ENCODE peak calls at places on chromosomes 16 and 17, in nine cellular contexts. W is OCI-LY7, L is cardiac muscle cell, F is neural progenitor cell, D is upper lobe of right lung, R is SJSA1, K is thyroid gland, N is body of pancreas, B is aorta. A is an unnamed sample.

GRCh38 chr17:19705201-19705600 is 11.2 kb downstream of the SLC47A2 start:
- DNase-seq in R (no peak), F (no peak), D (no peak), K (no peak), W (no peak), L (no peak), N (no peak), B (no peak), A (no peak)

GRCh38 chr17:3697157-3697515 is 1.2 kb upstream of the P2RX5 start:
- DNase-seq in L (no peak), D (no peak), W (no peak), F (no peak), K (no peak), B (no peak), R (no peak), N (no peak), A (no peak)

GRCh38 chr17:32281011-32281451 is 15.4 kb downstream of the RHBDL3 start:
- DNase-seq in L (no peak), F (peak), R (no peak), D (no peak), K (no peak), B (no peak), W (no peak), N (peak), A (no peak)

GRCh38 chr17:81942167-81942553 is 4.9 kb downstream of the MYADML2 start:
- DNase-seq in F (no peak), B (no peak), R (no peak), L (no peak), K (no peak), D (no peak), W (no peak), N (no peak), A (no peak)

GRCh38 chr17:78557598-78558039 is 19.6 kb downstream of the DNAH17 start:
- DNase-seq in N (no peak), L (no peak), B (no peak), D (no peak), W (no peak), F (no peak), K (no peak), R (no peak), A (peak)

GRCh38 chr16:30948087-30948955 is 547 bp upstream of the ORAI3 start:
- DNase-seq in W (no peak), B (peak), F (peak), D (peak), L (peak), R (peak), K (peak), N (peak), A (no peak)

GRCh38 chr17:44432254-44433157 is 43.1 kb upstream of the ITGA2B start:
- DNase-seq in W (no peak), B (no peak), K (no peak), F (no peak), R (no peak), D (no peak), N (no peak), L (no peak), A (no peak)

GRCh38 chr17:77527394-77527793 is 386.6 kb downstream of the SEC14L1 start:
- DNase-seq in B (peak), K (no peak), D (peak), F (no peak), N (no peak), L (no peak), W (no peak), R (no peak), A (no peak)

GRCh38 chr16:14449334-14449733 is 180.7 kb downstream of the PARN start:
- DNase-seq in B (no peak), D (no peak), N (no peak), L (no peak), R (no peak), K (no peak), F (no peak), W (no peak), A (no peak)

GRCh38 chr17:1447061-1447460 is 9.0 kb downstream of the CRK start:
- DNase-seq in B (no peak), D (no peak), R (no peak), W (no peak), K (no peak), F (no peak), N (no peak), L (no peak), A (no peak)

GRCh38 chr17:4540224-4541040 is 14.8 kb downstream of the MYBBP1A start:
- DNase-seq in F (no peak), W (no peak), B (peak), K (no peak), L (no peak), N (peak), D (no peak), R (no peak), A (no peak)

GRCh38 chr17:78472035-78472905 is 93.8 kb downstream of the PGS1 start:
- DNase-seq in W (peak), B (no peak), N (no peak), R (no peak), K (no peak), D (no peak), L (no peak), F (no peak), A (no peak)

GRCh38 chr16:52563767-52564611 is 17.0 kb upstream of the TOX3 start:
- DNase-seq in L (no peak), W (no peak), R (no peak), F (no peak), B (no peak), N (no peak), D (no peak), K (no peak), A (no peak)

GRCh38 chr16:117381-118365 is 20.8 kb downstream of the NPRL3 start:
- DNase-seq in D (peak), B (peak), R (peak), K (peak), F (peak), L (peak), W (peak), N (peak), A (no peak)

GRCh38 chr17:40935624-40936023 is 1.8 kb downstream of the KRT23 start:
- DNase-seq in N (no peak), R (no peak), L (no peak), B (no peak), D (no peak), W (no peak), K (no peak), F (no peak), A (no peak)

GRCh38 chr17:40937384-40937819 is at the start of gene KRT23:
- DNase-seq in N (no peak), D (no peak), W (no peak), F (peak), B (no peak), L (no peak), R (no peak), K (no peak), A (no peak)

GRCh38 chr17:40936976-40937375 is 470 bp downstream of the KRT23 start:
- DNase-seq in K (no peak), D (no peak), R (no peak), N (no peak), B (no peak), L (no peak), F (peak), W (no peak), A (no peak)

GRCh38 chr17:40938981-40939380 is 1.5 kb upstream of the KRT23 start:
- DNase-seq in L (no peak), F (no peak), K (no peak), R (no peak), B (no peak), W (no peak), D (no peak), N (no peak), A (no peak)

GRCh38 chr17:40936437-40936971 is 942 bp downstream of the KRT23 start:
- DNase-seq in N (no peak), F (no peak), K (no peak), B (no peak), W (no peak), L (no peak), R (no peak), D (no peak), A (peak)
- H3K27ac ChIP-seq in N (peak), F (no peak), K (no peak), B (no peak), W (no peak), L (no peak), R (no peak), D (no peak), A (peak)

GRCh38 chr16:29943846-29944669 is 17.8 kb upstream of the TMEM219 start:
- DNase-seq in N (peak), W (no peak), K (no peak), B (peak), D (no peak), L (peak), F (peak), R (peak), A (peak)
- H3K27ac ChIP-seq in N (peak), W (no peak), K (no peak), B (no peak), D (no peak), L (peak), F (no peak), R (peak), A (peak)

DNA sequence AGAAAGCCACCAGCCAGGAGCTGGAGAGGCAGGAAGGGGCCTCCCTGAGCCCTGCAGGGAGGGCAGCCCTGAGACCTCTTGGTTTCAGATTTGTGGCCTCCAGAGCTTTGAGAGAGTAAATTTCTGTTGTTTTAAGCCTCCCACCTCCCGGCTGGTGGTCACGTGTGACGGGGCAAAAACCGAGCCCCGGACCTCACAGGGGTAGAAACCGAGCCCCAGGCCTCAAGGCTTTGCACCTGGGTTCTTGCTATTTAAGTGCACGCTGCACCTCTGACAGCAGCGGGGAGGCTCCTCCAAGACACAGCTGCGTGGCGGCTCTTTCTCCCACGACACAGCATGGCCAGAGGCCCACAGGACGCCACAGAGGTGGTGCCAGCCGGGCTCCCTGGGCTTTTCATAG is 17.4 kb upstream of the ZC3H18 start:
- DNase-seq in B (no peak), F (no peak), K (no peak), L (no peak), N (peak), D (no peak), R (no peak), W (peak), A (no peak)
- H3K27ac ChIP-seq in B (no peak), F (no peak), K (no peak), L (no peak), N (no peak), D (no peak), R (no peak), W (peak), A (no peak)

DNA sequence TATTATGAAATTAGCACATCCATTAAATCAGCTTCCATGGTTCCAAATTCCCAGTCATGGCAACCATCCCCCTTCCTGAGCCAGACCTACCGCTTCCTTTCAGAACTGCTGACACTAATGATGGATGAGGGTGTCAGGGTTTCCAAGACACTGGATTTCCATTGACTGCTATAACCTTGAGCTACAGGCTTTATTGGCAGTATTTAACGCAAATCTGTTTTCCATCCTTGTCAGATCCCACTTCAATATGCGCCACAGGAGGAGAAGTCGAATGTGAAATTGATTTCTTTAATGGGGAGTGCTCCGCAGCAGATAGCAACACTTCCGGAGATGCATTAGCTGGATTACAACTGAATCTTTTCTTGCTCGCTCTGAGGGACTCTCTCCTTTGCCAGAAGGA is 197.1 kb downstream of the HS3ST4 start:
- DNase-seq in R (no peak), K (no peak), D (no peak), F (no peak), W (no peak), N (no peak), B (no peak), L (no peak), A (no peak)
- H3K27ac ChIP-seq in R (no peak), K (no peak), D (no peak), F (no peak), W (no peak), N (no peak), B (no peak), L (no peak), A (no peak)

DNA sequence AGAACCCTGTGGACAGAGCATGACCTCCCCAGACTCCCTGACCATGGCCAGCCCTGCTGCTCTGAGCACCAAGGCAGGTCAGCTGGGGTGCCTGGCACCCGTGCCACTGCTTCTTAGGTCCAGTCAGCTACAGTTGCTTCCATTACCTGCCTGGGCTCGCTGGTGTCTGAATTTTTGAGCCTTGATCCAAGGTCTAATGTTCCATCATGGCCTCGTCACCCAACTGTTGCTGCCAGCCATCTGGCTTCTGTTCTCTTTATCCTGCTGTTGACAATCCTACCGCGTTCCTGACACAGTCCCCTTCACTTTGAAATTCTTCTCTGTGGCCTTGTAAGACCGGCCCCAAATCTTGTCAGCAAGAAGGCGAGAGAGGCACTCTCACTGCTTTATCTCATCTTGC is 16.7 kb downstream of the GLYR1 start:
- DNase-seq in F (no peak), B (no peak), N (no peak), K (no peak), R (no peak), W (no peak), L (peak), D (peak), A (no peak)
- H3K27ac ChIP-seq in F (no peak), B (no peak), N (no peak), K (no peak), R (no peak), W (no peak), L (peak), D (no peak), A (no peak)

GRCh38 chr16:65769776-65770438 is 596.6 kb upstream of the CDH5 start:
- DNase-seq in W (no peak), L (no peak), D (no peak), K (no peak), N (no peak), F (no peak), B (no peak), R (peak), A (no peak)

GRCh38 chr16:65767125-65767524 is 599.4 kb upstream of the CDH5 start:
- DNase-seq in K (no peak), W (no peak), R (no peak), N (no peak), D (no peak), B (no peak), L (peak), F (peak), A (no peak)

GRCh38 chr16:65770752-65771151 is 595.7 kb upstream of the CDH5 start:
- DNase-seq in B (no peak), R (no peak), F (no peak), N (no peak), K (no peak), D (no peak), W (no peak), L (no peak), A (no peak)

GRCh38 chr16:65771707-65772106 is 594.8 kb upstream of the CDH5 start:
- DNase-seq in K (no peak), R (no peak), L (no peak), N (no peak), F (no peak), B (no peak), W (no peak), D (no peak), A (no peak)

DNA sequence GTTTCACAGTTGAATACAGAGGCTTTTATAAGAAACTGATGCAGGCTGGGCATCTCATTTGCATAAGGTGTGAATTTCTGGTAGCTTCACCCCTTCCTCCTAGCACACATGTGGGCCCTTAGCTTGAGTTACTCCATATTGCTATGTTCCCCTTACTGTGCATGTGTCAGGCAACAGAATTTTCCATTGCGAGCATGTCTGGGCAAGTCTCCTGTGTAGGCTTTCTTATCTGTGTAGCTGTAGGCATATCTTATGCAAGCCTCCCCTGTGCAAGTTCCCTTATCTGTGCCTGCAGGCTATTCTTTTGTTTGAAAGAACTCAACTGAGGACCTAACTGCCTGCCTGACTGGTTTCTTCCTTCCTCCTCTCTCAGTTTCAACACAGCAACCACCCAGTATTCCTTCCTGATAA is 597.4 kb upstream of the CDH5 start:
- DNase-seq in R (no peak), F (no peak), D (no peak), K (no peak), W (peak), L (no peak), B (no peak), N (no peak), A (no peak)
- H3K27ac ChIP-seq in R (no peak), F (no peak), D (no peak), K (no peak), W (peak), L (no peak), B (no peak), N (no peak), A (no peak)

DNA sequence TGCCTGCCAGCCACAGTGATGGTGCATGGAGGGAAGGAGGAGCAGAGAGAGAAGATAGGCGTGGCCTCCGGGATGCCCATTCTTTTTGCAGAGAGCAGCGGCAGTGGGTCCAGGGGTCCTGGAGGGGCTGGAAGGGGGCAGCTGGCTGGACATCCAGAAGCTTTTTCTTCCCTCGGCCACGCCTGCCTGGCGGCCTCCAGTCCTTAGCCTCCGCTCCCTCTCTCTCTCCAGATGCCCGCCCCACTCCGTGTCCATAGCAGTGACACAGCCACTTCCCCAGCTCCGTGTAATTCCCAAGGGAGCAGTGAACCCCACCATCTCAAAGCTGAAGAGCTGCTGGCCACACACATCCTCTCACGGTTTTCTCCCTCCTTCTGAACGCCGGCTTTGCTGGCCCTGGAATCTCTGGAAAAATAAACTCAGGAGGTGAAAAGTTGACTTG is 26.3 kb upstream of the CDC42EP4 start:
- DNase-seq in F (no peak), K (peak), W (no peak), D (no peak), B (peak), N (no peak), R (peak), L (no peak), A (no peak)
- H3K27ac ChIP-seq in F (no peak), K (peak), W (no peak), D (peak), B (no peak), N (no peak), R (peak), L (no peak), A (no peak)

DNA sequence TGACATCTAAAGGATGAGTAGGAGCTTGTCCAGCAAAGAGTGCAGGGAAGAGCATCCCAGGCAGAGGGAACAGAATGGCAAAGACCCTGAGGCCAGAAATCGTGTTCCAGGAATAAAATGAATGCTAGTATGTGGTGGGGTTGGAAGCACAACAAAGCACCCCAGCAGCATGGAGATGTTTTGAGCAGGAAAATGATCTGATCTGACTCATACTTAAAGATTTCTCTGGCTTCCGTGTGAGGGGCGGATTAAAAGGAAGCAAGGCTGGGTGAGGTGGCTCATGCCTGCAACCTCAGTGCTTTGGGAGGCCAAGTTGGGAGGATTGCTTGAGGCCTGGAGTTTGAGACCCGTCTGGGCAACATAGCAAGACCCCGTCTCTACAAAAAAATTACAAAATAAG is 2.3 kb downstream of the SLC5A11 start:
- DNase-seq in L (no peak), N (no peak), B (no peak), D (no peak), W (no peak), K (no peak), R (peak), F (no peak), A (no peak)
- H3K27ac ChIP-seq in L (no peak), N (no peak), B (no peak), D (no peak), W (no peak), K (no peak), R (no peak), F (no peak), A (no peak)

GRCh38 chr17:75564195-75564594 is 23.4 kb upstream of the MYO15B start:
- DNase-seq in R (no peak), N (no peak), B (no peak), K (no peak), W (no peak), D (no peak), F (no peak), L (no peak), A (no peak)
- H3K27ac ChIP-seq in R (no peak), N (no peak), B (no peak), K (no peak), W (no peak), D (no peak), F (no peak), L (no peak), A (no peak)

DNA sequence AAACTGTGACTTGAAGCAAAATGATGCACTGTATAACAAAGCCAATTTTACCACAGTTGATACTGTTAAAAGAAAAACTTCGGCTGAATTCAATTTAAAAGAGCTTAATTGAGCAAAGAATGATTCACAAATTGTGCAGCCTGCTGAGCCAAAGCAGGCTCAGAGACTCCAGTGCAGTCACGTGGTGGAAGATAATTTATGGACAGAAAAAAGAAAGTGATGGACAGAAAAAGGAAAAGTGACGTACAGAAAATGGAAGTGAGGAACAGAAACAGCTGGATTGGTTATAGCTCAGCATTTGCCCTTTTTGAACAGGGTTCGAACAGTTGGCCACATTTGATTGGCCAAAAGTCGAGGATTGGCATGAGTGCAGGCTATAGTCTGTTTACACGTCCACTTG is 25.7 kb downstream of the ZSWIM7 start:
- DNase-seq in F (no peak), W (no peak), L (no peak), R (no peak), D (no peak), N (no peak), K (no peak), B (no peak), A (no peak)
- H3K27ac ChIP-seq in F (no peak), W (no peak), L (no peak), R (no peak), D (no peak), N (no peak), K (no peak), B (no peak), A (no peak)

A was measured in epithelial cell of prostate.